ENCODE peak calls at places on chromosome 4, in five cellular contexts. One of them, this sample, is unnamed.

GRCh38 chr4:136664988-136665387 is 867.3 kb downstream of the PCDH18 start:
- DNase-seq in HepG2: no peak
- DNase-seq in GM12878: no peak
- DNase-seq in K562: no peak
- DNase-seq in SK-N-SH: no peak
- DNase-seq in this sample: no peak

GRCh38 chr4:6591305-6591704 is 16.3 kb downstream of the MAN2B2 start:
- DNase-seq in SK-N-SH: no peak
- DNase-seq in GM12878: no peak
- DNase-seq in HepG2: no peak
- DNase-seq in K562: peak
- DNase-seq in this sample: no peak

GRCh38 chr4:182504440-182504839 is 261.2 kb downstream of the TENM3 start:
- DNase-seq in HepG2: no peak
- DNase-seq in SK-N-SH: no peak
- DNase-seq in K562: no peak
- DNase-seq in GM12878: no peak
- DNase-seq in this sample: no peak

GRCh38 chr4:8010618-8011017 is 71.0 kb upstream of the AFAP1 start:
- DNase-seq in SK-N-SH: peak
- DNase-seq in HepG2: peak
- DNase-seq in K562: no peak
- DNase-seq in GM12878: no peak
- DNase-seq in this sample: peak

GRCh38 chr4:102815981-102816380 is 11.4 kb downstream of the UBE2D3 start:
- DNase-seq in K562: no peak
- DNase-seq in HepG2: peak
- DNase-seq in GM12878: no peak
- DNase-seq in SK-N-SH: no peak
- DNase-seq in this sample: no peak

GRCh38 chr4:8428288-8429097 is 12.0 kb downstream of the ACOX3 start:
- DNase-seq in HepG2: peak
- DNase-seq in K562: peak
- DNase-seq in GM12878: peak
- DNase-seq in SK-N-SH: peak
- DNase-seq in this sample: peak

GRCh38 chr4:148770377-148770776 is 328.2 kb upstream of the NR3C2 start:
- DNase-seq in GM12878: no peak
- DNase-seq in HepG2: no peak
- DNase-seq in K562: no peak
- DNase-seq in SK-N-SH: no peak
- DNase-seq in this sample: no peak

GRCh38 chr4:94466923-94467322 is 15.2 kb downstream of the PDLIM5 start:
- DNase-seq in K562: no peak
- DNase-seq in GM12878: no peak
- DNase-seq in HepG2: no peak
- DNase-seq in SK-N-SH: no peak
- DNase-seq in this sample: no peak

GRCh38 chr4:184590196-184590595 is 59.1 kb downstream of the CASP3 start:
- DNase-seq in GM12878: no peak
- DNase-seq in HepG2: no peak
- DNase-seq in SK-N-SH: no peak
- DNase-seq in K562: no peak
- DNase-seq in this sample: no peak

GRCh38 chr4:53322696-53323095 is 43.2 kb downstream of the SCFD2 start:
- DNase-seq in HepG2: peak
- DNase-seq in GM12878: no peak
- DNase-seq in K562: no peak
- DNase-seq in SK-N-SH: no peak
- DNase-seq in this sample: no peak

GRCh38 chr4:97639961-97640360 is 503.3 kb downstream of the STPG2 start:
- DNase-seq in K562: no peak
- DNase-seq in HepG2: no peak
- DNase-seq in SK-N-SH: no peak
- DNase-seq in GM12878: no peak
- DNase-seq in this sample: no peak

GRCh38 chr4:181752516-181752915 is 490.7 kb upstream of the TENM3 start:
- DNase-seq in GM12878: no peak
- DNase-seq in HepG2: no peak
- DNase-seq in K562: no peak
- DNase-seq in SK-N-SH: no peak
- DNase-seq in this sample: no peak

GRCh38 chr4:37762294-37763163 is 64.0 kb upstream of the PGM2 start:
- DNase-seq in HepG2: peak
- DNase-seq in SK-N-SH: no peak
- DNase-seq in GM12878: no peak
- DNase-seq in K562: no peak
- DNase-seq in this sample: no peak

GRCh38 chr4:111283066-111283677 is 660.3 kb upstream of the PITX2 start:
- DNase-seq in SK-N-SH: peak
- DNase-seq in K562: peak
- DNase-seq in GM12878: no peak
- DNase-seq in HepG2: peak
- DNase-seq in this sample: peak

GRCh38 chr4:98626350-98626749 is 32.1 kb downstream of the TSPAN5 start:
- DNase-seq in GM12878: no peak
- DNase-seq in HepG2: no peak
- DNase-seq in SK-N-SH: no peak
- DNase-seq in K562: no peak
- DNase-seq in this sample: no peak

GRCh38 chr4:70583952-70584834 is 7.9 kb upstream of the AMBN start:
- DNase-seq in HepG2: peak
- DNase-seq in K562: no peak
- DNase-seq in GM12878: no peak
- DNase-seq in SK-N-SH: no peak
- DNase-seq in this sample: no peak

GRCh38 chr4:128848461-128848860 is 39.0 kb downstream of the JADE1 start:
- DNase-seq in SK-N-SH: no peak
- DNase-seq in HepG2: no peak
- DNase-seq in K562: no peak
- DNase-seq in GM12878: no peak
- DNase-seq in this sample: no peak

GRCh38 chr4:117134386-117134785 is 49.0 kb upstream of the TRAM1L1 start:
- DNase-seq in K562: no peak
- DNase-seq in GM12878: peak
- DNase-seq in HepG2: peak
- DNase-seq in SK-N-SH: peak
- DNase-seq in this sample: peak

DNA sequence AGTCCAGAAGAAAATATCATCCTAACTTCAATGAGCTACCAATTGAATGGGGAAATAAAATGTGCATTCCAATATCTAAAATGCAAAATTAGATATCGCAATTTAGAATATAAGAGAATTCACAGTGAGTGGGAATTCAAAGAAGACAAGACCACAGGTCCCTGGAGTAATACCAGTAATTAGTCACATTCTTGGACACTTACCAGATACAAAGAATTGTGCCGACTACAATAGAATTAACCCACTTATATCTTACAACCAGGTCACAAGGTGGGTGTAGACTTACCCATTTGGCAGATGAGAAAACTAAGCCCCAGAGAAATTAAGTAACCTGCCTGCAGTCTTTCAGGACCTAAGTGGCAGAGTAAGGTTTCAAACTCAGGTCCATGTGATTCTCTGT is 84.3 kb upstream of the C1QTNF7 start:
- DNase-seq in K562: no peak
- DNase-seq in HepG2: no peak
- DNase-seq in GM12878: no peak
- DNase-seq in SK-N-SH: no peak
- DNase-seq in this sample: no peak
- TF ChIP-seq FOXM1 in K562: no peak
- TF ChIP-seq FOXM1 in HepG2: no peak
- TF ChIP-seq FOXM1 in GM12878: no peak
- TF ChIP-seq FOXM1 in SK-N-SH: no peak
- TF ChIP-seq FOXM1 in this sample: no peak

DNA sequence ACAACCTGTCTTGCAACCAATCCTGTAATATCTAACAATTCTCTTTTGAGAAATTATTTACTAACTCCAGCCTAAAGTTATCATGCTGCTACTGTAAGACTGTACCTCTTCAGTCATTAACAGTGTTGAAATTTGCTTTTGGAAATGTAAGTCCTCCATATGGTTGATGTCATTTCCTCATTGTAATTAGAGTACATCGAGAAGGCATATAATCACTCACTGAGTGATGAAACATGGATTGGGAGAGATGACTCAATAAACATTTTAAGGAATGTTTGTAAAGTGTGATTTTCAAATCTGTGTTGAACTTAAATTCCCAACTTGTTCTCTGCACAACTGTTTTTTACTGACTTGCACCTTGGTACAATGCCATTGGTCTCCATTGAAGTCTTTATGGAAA is 61.2 kb downstream of the HMGB2 start:
- DNase-seq in K562: no peak
- DNase-seq in SK-N-SH: no peak
- DNase-seq in GM12878: no peak
- DNase-seq in HepG2: no peak
- DNase-seq in this sample: no peak
- TF ChIP-seq FOXM1 in K562: no peak
- TF ChIP-seq FOXM1 in SK-N-SH: no peak
- TF ChIP-seq FOXM1 in GM12878: no peak
- TF ChIP-seq FOXM1 in HepG2: no peak
- TF ChIP-seq FOXM1 in this sample: no peak

DNA sequence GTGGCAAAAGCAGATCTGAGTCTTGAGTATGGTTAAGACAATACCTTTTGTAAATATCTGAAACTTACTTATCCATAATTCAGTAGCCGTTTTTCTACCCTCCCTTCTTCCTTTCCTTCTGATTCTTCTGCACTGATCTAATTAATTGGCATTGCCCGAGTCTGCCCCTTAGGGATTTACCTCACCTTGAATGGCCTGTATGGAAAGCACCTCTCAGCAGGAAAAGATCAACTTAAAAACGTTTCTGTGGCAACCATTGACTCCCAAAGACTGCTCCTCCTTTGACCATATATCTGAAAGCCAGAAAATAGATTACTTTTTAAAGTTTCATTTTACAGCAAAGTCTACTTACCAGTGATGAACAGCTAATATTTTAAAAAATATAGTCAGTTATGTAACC is 496.5 kb upstream of the LCORL start:
- DNase-seq in SK-N-SH: no peak
- DNase-seq in GM12878: no peak
- DNase-seq in K562: no peak
- DNase-seq in HepG2: no peak
- DNase-seq in this sample: no peak
- TF ChIP-seq FOXM1 in SK-N-SH: no peak
- TF ChIP-seq FOXM1 in GM12878: no peak
- TF ChIP-seq FOXM1 in K562: no peak
- TF ChIP-seq FOXM1 in HepG2: no peak
- TF ChIP-seq FOXM1 in this sample: no peak

DNA sequence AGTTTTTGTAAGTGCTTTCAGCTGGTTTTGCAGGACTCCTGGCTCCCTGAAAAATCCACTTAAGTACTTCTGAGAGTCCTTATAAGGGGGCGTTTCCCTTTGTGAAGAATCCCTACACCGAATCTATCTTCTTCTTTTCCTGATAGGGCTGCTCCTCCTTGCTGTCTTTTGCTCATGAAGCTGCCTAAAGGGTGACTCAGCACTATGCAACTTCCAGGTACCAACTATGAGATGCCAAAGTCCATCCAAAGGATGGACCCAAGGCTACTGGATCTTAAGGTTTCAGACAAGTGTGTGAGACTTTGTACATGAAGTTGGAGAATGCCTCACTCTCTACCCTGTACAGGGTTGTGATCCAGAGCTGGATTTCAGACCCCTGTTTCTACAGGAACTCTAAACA is 485.0 kb upstream of the FAT1 start:
- DNase-seq in GM12878: no peak
- DNase-seq in K562: no peak
- DNase-seq in HepG2: peak
- DNase-seq in SK-N-SH: no peak
- DNase-seq in this sample: no peak
- TF ChIP-seq FOXM1 in GM12878: no peak
- TF ChIP-seq FOXM1 in K562: no peak
- TF ChIP-seq FOXM1 in HepG2: no peak
- TF ChIP-seq FOXM1 in SK-N-SH: no peak
- TF ChIP-seq FOXM1 in this sample: no peak

GRCh38 chr4:675980-676870 is 1.9 kb downstream of the MYL5 start:
- DNase-seq in K562: no peak
- DNase-seq in GM12878: no peak
- DNase-seq in SK-N-SH: no peak
- DNase-seq in HepG2: no peak
- DNase-seq in this sample: no peak

GRCh38 chr4:676871-677235 is 2.5 kb downstream of the MYL5 start:
- DNase-seq in K562: no peak
- DNase-seq in GM12878: no peak
- DNase-seq in HepG2: no peak
- DNase-seq in SK-N-SH: no peak
- DNase-seq in this sample: no peak

GRCh38 chr4:678331-678734 is 4.0 kb downstream of the MYL5 start:
- DNase-seq in SK-N-SH: no peak
- DNase-seq in GM12878: no peak
- DNase-seq in HepG2: no peak
- DNase-seq in K562: no peak
- DNase-seq in this sample: no peak

GRCh38 chr4:678765-679481 is 4.6 kb downstream of the MYL5 start:
- DNase-seq in HepG2: no peak
- DNase-seq in GM12878: no peak
- DNase-seq in K562: no peak
- DNase-seq in SK-N-SH: no peak
- DNase-seq in this sample: no peak

DNA sequence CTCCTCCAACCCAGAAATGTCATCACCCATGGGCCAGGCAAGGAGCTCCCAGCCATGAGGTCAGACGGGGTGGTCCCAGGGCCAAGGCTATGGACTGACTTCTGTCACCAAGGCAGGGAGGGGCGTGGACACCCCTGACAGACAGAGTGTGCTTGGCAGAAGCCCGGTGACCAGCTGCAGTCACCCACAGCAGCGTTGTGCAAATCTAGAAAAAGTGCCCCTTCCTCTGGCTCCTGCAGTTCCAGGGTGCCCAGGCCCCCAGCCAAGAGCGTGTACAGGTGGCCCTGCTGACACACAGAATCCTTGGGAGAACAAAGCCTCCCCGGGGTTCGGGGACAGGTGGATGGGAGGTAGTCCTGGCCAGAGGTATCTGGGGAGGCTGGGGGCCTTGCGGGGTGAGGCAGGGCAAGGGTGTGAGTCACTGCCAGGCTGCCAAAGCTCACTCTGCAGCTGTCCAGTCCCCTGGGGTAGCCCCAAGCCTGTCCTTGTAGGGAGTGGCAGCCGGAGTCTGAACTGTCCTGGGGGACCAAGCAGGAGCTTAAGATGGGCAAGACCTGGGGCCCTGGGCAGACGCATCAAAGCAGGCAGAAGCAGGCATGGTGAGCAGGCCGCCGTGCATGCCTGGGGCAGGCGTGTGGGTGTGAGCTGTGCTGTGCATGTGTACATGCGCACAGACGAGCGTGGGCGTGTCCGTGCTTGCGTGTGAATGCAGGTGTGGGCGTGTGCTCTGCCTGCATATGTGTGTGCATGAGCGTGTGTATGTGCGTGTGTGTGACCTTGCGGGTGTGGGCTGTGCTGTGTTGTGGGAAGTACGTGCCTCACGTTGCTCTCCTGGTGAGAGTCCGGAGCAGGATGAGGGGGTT is 3.3 kb downstream of the MYL5 start:
- DNase-seq in SK-N-SH: no peak
- DNase-seq in GM12878: no peak
- DNase-seq in K562: no peak
- DNase-seq in HepG2: peak
- DNase-seq in this sample: no peak
- TF ChIP-seq FOXM1 in SK-N-SH: no peak
- TF ChIP-seq FOXM1 in GM12878: no peak
- TF ChIP-seq FOXM1 in K562: no peak
- TF ChIP-seq FOXM1 in HepG2: no peak
- TF ChIP-seq FOXM1 in this sample: no peak

This sample was measured in HEK293T.